ENCODE peak calls at places on chromosomes 3 and 15, in eight cellular contexts. One of them, this sample, is unnamed.

GRCh38 chr3:122969585-122970453 is 57.7 kb downstream of the SEMA5B start:
- DNase-seq in uterus: no peak
- DNase-seq in pancreas: no peak
- DNase-seq in tibial nerve: no peak
- DNase-seq in adrenal gland: no peak
- DNase-seq in HCT116: no peak
- DNase-seq in CD8-positive, alpha-beta T cell: no peak
- DNase-seq in heart left ventricle: peak
- DNase-seq in this sample: peak

GRCh38 chr15:68083463-68083862 is 29.3 kb downstream of the PIAS1 start:
- DNase-seq in uterus: no peak
- DNase-seq in pancreas: no peak
- DNase-seq in tibial nerve: no peak
- DNase-seq in adrenal gland: no peak
- DNase-seq in HCT116: no peak
- DNase-seq in CD8-positive, alpha-beta T cell: no peak
- DNase-seq in heart left ventricle: no peak
- DNase-seq in this sample: no peak

GRCh38 chr3:46889381-46890110 is 12.0 kb downstream of the PTH1R start:
- DNase-seq in uterus: peak
- DNase-seq in pancreas: no peak
- DNase-seq in tibial nerve: no peak
- DNase-seq in adrenal gland: peak
- DNase-seq in HCT116: no peak
- DNase-seq in CD8-positive, alpha-beta T cell: no peak
- DNase-seq in heart left ventricle: peak
- DNase-seq in this sample: no peak

GRCh38 chr3:123027292-123028232 is at the start of gene SEMA5B:
- DNase-seq in uterus: peak
- DNase-seq in pancreas: peak
- DNase-seq in tibial nerve: no peak
- DNase-seq in adrenal gland: peak
- DNase-seq in HCT116: no peak
- DNase-seq in CD8-positive, alpha-beta T cell: no peak
- DNase-seq in heart left ventricle: peak
- DNase-seq in this sample: no peak

GRCh38 chr15:70715840-70716510 is 47.4 kb downstream of the UACA start:
- DNase-seq in uterus: no peak
- DNase-seq in pancreas: no peak
- DNase-seq in tibial nerve: no peak
- DNase-seq in adrenal gland: no peak
- DNase-seq in HCT116: no peak
- DNase-seq in CD8-positive, alpha-beta T cell: no peak
- DNase-seq in heart left ventricle: no peak
- DNase-seq in this sample: peak

GRCh38 chr3:51934991-51935885 is 6.5 kb downstream of the RRP9 start:
- DNase-seq in uterus: no peak
- DNase-seq in pancreas: no peak
- DNase-seq in tibial nerve: no peak
- DNase-seq in adrenal gland: no peak
- DNase-seq in HCT116: no peak
- DNase-seq in CD8-positive, alpha-beta T cell: no peak
- DNase-seq in heart left ventricle: no peak
- DNase-seq in this sample: no peak

GRCh38 chr3:66498718-66499611 is 1.9 kb downstream of the LRIG1 start:
- DNase-seq in uterus: peak
- DNase-seq in pancreas: no peak
- DNase-seq in tibial nerve: no peak
- DNase-seq in adrenal gland: no peak
- DNase-seq in HCT116: no peak
- DNase-seq in CD8-positive, alpha-beta T cell: no peak
- DNase-seq in heart left ventricle: peak
- DNase-seq in this sample: no peak

GRCh38 chr3:52428151-52429005 is 16.5 kb downstream of the SEMA3G start:
- DNase-seq in uterus: peak
- DNase-seq in pancreas: peak
- DNase-seq in tibial nerve: peak
- DNase-seq in adrenal gland: peak
- DNase-seq in HCT116: peak
- DNase-seq in CD8-positive, alpha-beta T cell: no peak
- DNase-seq in heart left ventricle: peak
- DNase-seq in this sample: peak

GRCh38 chr15:40106203-40107161 is 2.2 kb downstream of the BMF start:
- DNase-seq in uterus: peak
- DNase-seq in pancreas: peak
- DNase-seq in tibial nerve: peak
- DNase-seq in adrenal gland: peak
- DNase-seq in HCT116: no peak
- DNase-seq in CD8-positive, alpha-beta T cell: no peak
- DNase-seq in heart left ventricle: no peak
- DNase-seq in this sample: no peak

GRCh38 chr3:67109651-67110204 is 111.6 kb downstream of the KBTBD8 start:
- DNase-seq in uterus: no peak
- DNase-seq in pancreas: no peak
- DNase-seq in tibial nerve: no peak
- DNase-seq in adrenal gland: no peak
- DNase-seq in HCT116: peak
- DNase-seq in CD8-positive, alpha-beta T cell: no peak
- DNase-seq in heart left ventricle: no peak
- DNase-seq in this sample: peak

GRCh38 chr3:69321301-69321986 is 64.4 kb downstream of the FRMD4B start:
- DNase-seq in uterus: no peak
- DNase-seq in pancreas: no peak
- DNase-seq in tibial nerve: no peak
- DNase-seq in adrenal gland: no peak
- DNase-seq in HCT116: no peak
- DNase-seq in CD8-positive, alpha-beta T cell: no peak
- DNase-seq in heart left ventricle: no peak
- DNase-seq in this sample: no peak

GRCh38 chr15:31486506-31486905 is 159.9 kb downstream of the KLF13 start:
- DNase-seq in uterus: no peak
- DNase-seq in pancreas: no peak
- DNase-seq in tibial nerve: no peak
- DNase-seq in adrenal gland: no peak
- DNase-seq in HCT116: no peak
- DNase-seq in CD8-positive, alpha-beta T cell: no peak
- DNase-seq in heart left ventricle: no peak
- DNase-seq in this sample: no peak

DNA sequence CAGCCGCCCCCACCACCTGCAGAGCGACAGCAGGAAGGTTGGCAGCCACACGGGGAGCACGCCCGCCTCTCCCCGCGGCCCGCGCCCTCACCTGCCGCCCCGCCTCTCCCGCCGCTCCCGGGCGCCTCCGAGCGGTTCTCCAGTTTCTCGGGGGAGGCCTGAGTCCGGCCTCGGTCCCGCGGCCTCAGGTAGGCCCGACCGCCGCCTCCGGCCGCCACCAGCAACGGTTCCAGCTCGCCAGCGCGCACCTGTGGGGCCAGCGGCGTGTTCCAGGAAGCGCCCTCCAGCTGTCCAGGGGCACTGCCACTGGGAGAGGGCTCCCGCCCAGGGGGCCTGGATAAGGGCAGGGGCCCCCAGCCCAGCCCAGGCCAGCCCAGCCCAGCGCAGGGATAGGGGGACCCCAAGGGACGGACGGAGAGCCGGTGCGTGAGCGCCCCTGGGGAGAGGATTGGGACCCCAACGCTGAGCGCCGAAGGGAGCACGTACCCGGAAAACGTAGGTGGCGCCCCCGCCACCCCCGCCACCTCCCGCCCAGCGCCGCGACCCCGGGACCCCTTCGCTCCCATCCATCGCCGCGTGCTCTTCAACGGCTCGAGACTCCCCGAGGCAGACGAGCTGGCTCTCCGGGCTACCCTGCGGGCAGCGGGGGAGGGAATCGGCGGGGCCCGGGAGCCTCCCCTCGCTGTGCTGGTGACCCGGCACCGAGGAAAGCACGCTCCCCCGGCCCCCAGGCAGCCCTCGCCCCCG is 2.1 kb downstream of the LTK start:
- DNase-seq in uterus: no peak
- DNase-seq in pancreas: peak
- DNase-seq in tibial nerve: no peak
- DNase-seq in adrenal gland: no peak
- DNase-seq in HCT116: no peak
- DNase-seq in CD8-positive, alpha-beta T cell: no peak
- DNase-seq in heart left ventricle: no peak
- DNase-seq in this sample: no peak
- H3K4me3 ChIP-seq in uterus: no peak
- H3K4me3 ChIP-seq in pancreas: no peak
- H3K4me3 ChIP-seq in tibial nerve: no peak
- H3K4me3 ChIP-seq in adrenal gland: no peak
- H3K4me3 ChIP-seq in HCT116: no peak
- H3K4me3 ChIP-seq in CD8-positive, alpha-beta T cell: peak
- H3K4me3 ChIP-seq in heart left ventricle: peak
- H3K4me3 ChIP-seq in this sample: no peak

GRCh38 chr3:187212705-187213104 is 15.4 kb downstream of the RTP1 start:
- DNase-seq in uterus: peak
- DNase-seq in pancreas: no peak
- DNase-seq in tibial nerve: peak
- DNase-seq in adrenal gland: no peak
- DNase-seq in HCT116: no peak
- DNase-seq in CD8-positive, alpha-beta T cell: no peak
- DNase-seq in heart left ventricle: no peak
- DNase-seq in this sample: no peak
- H3K27ac ChIP-seq in uterus: peak
- H3K27ac ChIP-seq in pancreas: no peak
- H3K27ac ChIP-seq in tibial nerve: no peak
- H3K27ac ChIP-seq in adrenal gland: no peak
- H3K27ac ChIP-seq in HCT116: no peak
- H3K27ac ChIP-seq in CD8-positive, alpha-beta T cell: no peak
- H3K27ac ChIP-seq in heart left ventricle: no peak
- H3K27ac ChIP-seq in this sample: no peak

DNA sequence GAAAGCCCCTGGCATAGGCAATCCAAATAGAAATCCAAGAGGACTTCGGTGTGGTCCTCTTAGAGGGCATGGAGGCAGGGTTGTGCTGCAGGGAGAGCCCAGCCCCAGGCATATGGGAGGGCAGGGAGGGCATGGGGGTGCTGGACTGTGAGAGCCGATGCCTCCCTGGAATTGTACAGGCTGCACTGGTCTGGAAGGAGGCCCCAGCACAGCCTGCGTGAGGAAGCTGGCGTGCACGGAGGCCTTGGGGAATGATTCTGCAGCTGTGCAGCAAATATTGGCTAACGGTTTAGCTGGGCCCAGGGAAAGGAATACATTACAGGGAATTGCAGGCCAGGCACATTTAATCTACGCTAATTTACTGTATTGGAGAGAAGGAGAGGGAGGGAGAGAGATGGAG is 62.7 kb downstream of the EFCAB12 start:
- DNase-seq in uterus: no peak
- DNase-seq in pancreas: peak
- DNase-seq in tibial nerve: no peak
- DNase-seq in adrenal gland: no peak
- DNase-seq in HCT116: no peak
- DNase-seq in CD8-positive, alpha-beta T cell: no peak
- DNase-seq in heart left ventricle: no peak
- DNase-seq in this sample: no peak
- H3K4me3 ChIP-seq in uterus: no peak
- H3K4me3 ChIP-seq in pancreas: no peak
- H3K4me3 ChIP-seq in tibial nerve: no peak
- H3K4me3 ChIP-seq in adrenal gland: no peak
- H3K4me3 ChIP-seq in HCT116: no peak
- H3K4me3 ChIP-seq in CD8-positive, alpha-beta T cell: no peak
- H3K4me3 ChIP-seq in heart left ventricle: no peak
- H3K4me3 ChIP-seq in this sample: no peak

GRCh38 chr3:42175841-42176240 is 84.7 kb downstream of the TRAK1 start:
- DNase-seq in uterus: no peak
- DNase-seq in pancreas: no peak
- DNase-seq in tibial nerve: no peak
- DNase-seq in adrenal gland: no peak
- DNase-seq in HCT116: no peak
- DNase-seq in CD8-positive, alpha-beta T cell: no peak
- DNase-seq in heart left ventricle: no peak
- DNase-seq in this sample: no peak
- H3K27ac ChIP-seq in uterus: no peak
- H3K27ac ChIP-seq in pancreas: no peak
- H3K27ac ChIP-seq in tibial nerve: peak
- H3K27ac ChIP-seq in adrenal gland: no peak
- H3K27ac ChIP-seq in HCT116: no peak
- H3K27ac ChIP-seq in CD8-positive, alpha-beta T cell: no peak
- H3K27ac ChIP-seq in heart left ventricle: no peak
- H3K27ac ChIP-seq in this sample: no peak

DNA sequence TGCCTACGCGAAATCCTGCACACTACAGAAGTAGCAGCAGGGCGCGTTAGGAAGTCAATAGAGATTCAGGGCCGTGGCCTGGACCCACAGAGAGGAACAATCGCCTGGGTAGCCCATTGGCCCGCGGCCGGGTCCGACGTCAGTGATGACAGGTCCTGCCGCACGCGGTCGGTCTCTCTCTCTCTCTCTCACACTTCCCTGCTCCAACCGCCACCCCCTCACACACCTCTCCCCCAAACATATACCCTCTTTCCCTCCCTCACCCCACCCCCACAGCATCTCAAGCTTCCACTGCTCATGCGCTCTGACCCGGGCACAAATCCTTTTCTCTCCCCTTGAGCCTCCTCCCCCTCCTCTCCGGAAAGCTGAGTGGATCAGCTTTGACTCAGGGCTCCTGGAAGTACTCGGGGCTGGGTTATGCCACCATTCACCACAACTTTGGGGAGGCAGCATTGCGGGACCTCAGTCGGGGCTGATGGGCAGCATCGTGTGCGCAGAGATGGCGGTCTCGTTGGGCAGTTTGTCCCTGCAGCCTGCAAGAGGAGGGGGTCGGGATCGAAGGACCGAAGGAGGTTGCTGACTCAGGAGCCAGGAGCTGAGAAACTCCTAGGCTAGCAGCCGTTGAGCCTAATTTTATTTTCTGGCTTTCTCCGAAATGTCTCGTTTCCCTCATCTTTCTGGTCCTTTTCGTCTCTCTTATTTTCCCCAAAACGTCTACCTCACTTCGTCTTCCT is 9.0 kb downstream of the ZIC4 start:
- DNase-seq in uterus: no peak
- DNase-seq in pancreas: no peak
- DNase-seq in tibial nerve: no peak
- DNase-seq in adrenal gland: no peak
- DNase-seq in HCT116: no peak
- DNase-seq in CD8-positive, alpha-beta T cell: no peak
- DNase-seq in heart left ventricle: no peak
- DNase-seq in this sample: peak
- H3K4me3 ChIP-seq in uterus: no peak
- H3K4me3 ChIP-seq in pancreas: no peak
- H3K4me3 ChIP-seq in tibial nerve: no peak
- H3K4me3 ChIP-seq in adrenal gland: no peak
- H3K4me3 ChIP-seq in HCT116: no peak
- H3K4me3 ChIP-seq in CD8-positive, alpha-beta T cell: no peak
- H3K4me3 ChIP-seq in heart left ventricle: no peak
- H3K4me3 ChIP-seq in this sample: peak

DNA sequence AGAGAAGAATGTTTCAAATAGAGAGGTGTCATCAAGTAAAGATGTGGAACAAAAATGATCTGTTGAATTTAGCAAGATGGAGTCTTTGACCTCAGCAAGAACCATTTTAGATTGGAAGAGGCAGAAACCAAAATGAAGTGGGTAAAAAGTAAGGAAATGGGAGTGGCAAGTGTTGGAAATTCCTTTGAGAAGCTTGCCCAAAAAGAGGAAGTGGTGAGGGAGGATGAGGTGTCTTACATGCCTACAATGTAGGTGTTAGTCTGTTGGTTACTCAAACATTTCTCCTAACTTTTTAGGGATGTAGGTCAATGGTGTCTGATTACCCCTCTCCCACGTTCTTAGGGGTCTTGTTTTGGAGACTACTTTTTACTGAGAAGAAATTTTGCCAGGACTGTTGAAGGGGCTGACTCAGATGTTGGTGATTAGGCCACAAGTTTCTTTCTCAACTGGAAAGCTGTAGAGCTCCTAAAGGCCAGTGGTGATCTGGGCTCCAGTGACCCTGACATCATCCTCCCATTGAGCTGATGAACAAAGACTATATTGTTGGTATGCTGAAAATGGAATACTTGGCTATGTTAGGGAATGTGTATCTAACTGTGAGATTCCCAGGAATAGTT is 5.1 kb downstream of the PPP2R3A start:
- DNase-seq in uterus: no peak
- DNase-seq in pancreas: no peak
- DNase-seq in tibial nerve: no peak
- DNase-seq in adrenal gland: no peak
- DNase-seq in HCT116: no peak
- DNase-seq in CD8-positive, alpha-beta T cell: no peak
- DNase-seq in heart left ventricle: no peak
- DNase-seq in this sample: no peak
- H3K27ac ChIP-seq in uterus: no peak
- H3K27ac ChIP-seq in pancreas: no peak
- H3K27ac ChIP-seq in tibial nerve: no peak
- H3K27ac ChIP-seq in adrenal gland: no peak
- H3K27ac ChIP-seq in HCT116: no peak
- H3K27ac ChIP-seq in CD8-positive, alpha-beta T cell: no peak
- H3K27ac ChIP-seq in heart left ventricle: no peak
- H3K27ac ChIP-seq in this sample: no peak

This sample was measured in brain microvascular endothelial cell.